ENCODE peak calls at places on chromosomes 11 and 22, in eight cellular contexts. One of them, this sample, is unnamed.

GRCh38 chr11:33040127-33040861 is 922 bp downstream of the TCP11L1 start:
- DNase-seq in type B pancreatic cell: no peak
- DNase-seq in tibial artery: no peak
- DNase-seq in iPS DF 6.9: no peak
- DNase-seq in midbrain: peak; percentile 64
- DNase-seq in adipocyte: peak; percentile 45
- DNase-seq in HS-5: no peak
- DNase-seq in T-cell: peak; percentile 49
- DNase-seq in this sample: no peak

GRCh38 chr11:2267871-2268825 is 2.2 kb downstream of the ASCL2 start:
- DNase-seq in type B pancreatic cell: no peak
- DNase-seq in tibial artery: no peak
- DNase-seq in iPS DF 6.9: no peak
- DNase-seq in midbrain: no peak
- DNase-seq in adipocyte: no peak
- DNase-seq in HS-5: no peak
- DNase-seq in T-cell: no peak
- DNase-seq in this sample: no peak

GRCh38 chr22:32080904-32081303 is 37.8 kb downstream of the SLC5A1 start:
- DNase-seq in type B pancreatic cell: no peak
- DNase-seq in tibial artery: no peak
- DNase-seq in iPS DF 6.9: peak; percentile 31
- DNase-seq in midbrain: no peak
- DNase-seq in adipocyte: peak; percentile 58
- DNase-seq in HS-5: peak; percentile 23
- DNase-seq in T-cell: no peak
- DNase-seq in this sample: no peak

GRCh38 chr22:43889366-43890253 is 2.2 kb downstream of the PNPLA5 start:
- DNase-seq in type B pancreatic cell: no peak
- DNase-seq in tibial artery: no peak
- DNase-seq in iPS DF 6.9: no peak
- DNase-seq in midbrain: no peak
- DNase-seq in adipocyte: no peak
- DNase-seq in HS-5: no peak
- DNase-seq in T-cell: no peak
- DNase-seq in this sample: no peak

GRCh38 chr22:50671641-50672040 is 982 bp upstream of the SHANK3 start:
- DNase-seq in type B pancreatic cell: no peak
- DNase-seq in tibial artery: no peak
- DNase-seq in iPS DF 6.9: no peak
- DNase-seq in midbrain: no peak
- DNase-seq in adipocyte: no peak
- DNase-seq in HS-5: no peak
- DNase-seq in T-cell: no peak
- DNase-seq in this sample: no peak

GRCh38 chr11:134545521-134545920 is 133.5 kb upstream of the B3GAT1 start:
- DNase-seq in type B pancreatic cell: no peak
- DNase-seq in tibial artery: no peak
- DNase-seq in iPS DF 6.9: no peak
- DNase-seq in midbrain: no peak
- DNase-seq in adipocyte: no peak
- DNase-seq in HS-5: no peak
- DNase-seq in T-cell: no peak
- DNase-seq in this sample: no peak

GRCh38 chr11:96337541-96338530 is 5.2 kb downstream of the MAML2 start:
- DNase-seq in type B pancreatic cell: no peak
- DNase-seq in tibial artery: peak; percentile 38
- DNase-seq in iPS DF 6.9: no peak
- DNase-seq in midbrain: peak; percentile 26
- DNase-seq in adipocyte: peak; percentile 78
- DNase-seq in HS-5: no peak
- DNase-seq in T-cell: peak; percentile 63
- DNase-seq in this sample: peak; percentile 25

GRCh38 chr11:125772834-125773505 is 5.7 kb downstream of the PATE2 start:
- DNase-seq in type B pancreatic cell: no peak
- DNase-seq in tibial artery: no peak
- DNase-seq in iPS DF 6.9: no peak
- DNase-seq in midbrain: no peak
- DNase-seq in adipocyte: peak; percentile 21
- DNase-seq in HS-5: peak; percentile 16
- DNase-seq in T-cell: no peak
- DNase-seq in this sample: no peak

GRCh38 chr11:18594999-18595749 is 4.4 kb upstream of the MISFA start:
- DNase-seq in type B pancreatic cell: no peak
- DNase-seq in tibial artery: no peak
- DNase-seq in iPS DF 6.9: no peak
- DNase-seq in midbrain: no peak
- DNase-seq in adipocyte: no peak
- DNase-seq in HS-5: peak; percentile 86
- DNase-seq in T-cell: no peak
- DNase-seq in this sample: no peak

GRCh38 chr11:72813740-72814138 is 472 bp upstream of the ATG16L2 start:
- DNase-seq in type B pancreatic cell: no peak
- DNase-seq in tibial artery: peak; percentile 70
- DNase-seq in iPS DF 6.9: no peak
- DNase-seq in midbrain: peak; percentile 93
- DNase-seq in adipocyte: peak; percentile 92
- DNase-seq in HS-5: no peak
- DNase-seq in T-cell: no peak
- DNase-seq in this sample: no peak

GRCh38 chr11:93515438-93515837 is 27.8 kb downstream of the SMCO4 start:
- DNase-seq in type B pancreatic cell: no peak
- DNase-seq in tibial artery: no peak
- DNase-seq in iPS DF 6.9: no peak
- DNase-seq in midbrain: no peak
- DNase-seq in adipocyte: no peak
- DNase-seq in HS-5: no peak
- DNase-seq in T-cell: no peak
- DNase-seq in this sample: no peak

This sample was measured in CD4-positive, alpha-beta T cell.